ENCODE peak calls at places on chromosomes 3 and 15, in four cellular contexts. One of them, this sample, is unnamed.

GRCh38 chr3:173045770-173046382 is 95.2 kb downstream of the SPATA16 start:
- DNase-seq in Right ventricle myocardium inferior: no peak
- DNase-seq in glutamatergic neuron: no peak
- DNase-seq in frontal cortex: no peak
- DNase-seq in this sample: no peak

GRCh38 chr15:71397377-71397776 is 282.1 kb downstream of the THSD4 start:
- DNase-seq in frontal cortex: no peak
- DNase-seq in glutamatergic neuron: no peak
- DNase-seq in Right ventricle myocardium inferior: no peak
- DNase-seq in this sample: no peak

GRCh38 chr3:197428117-197428761 is 127.5 kb downstream of the BDH1 start:
- DNase-seq in glutamatergic neuron: peak
- DNase-seq in Right ventricle myocardium inferior: no peak
- DNase-seq in frontal cortex: no peak
- DNase-seq in this sample: peak

GRCh38 chr15:40843885-40844542 is at the start of gene SPINT1:
- DNase-seq in Right ventricle myocardium inferior: no peak
- DNase-seq in frontal cortex: no peak
- DNase-seq in glutamatergic neuron: peak
- DNase-seq in this sample: peak

GRCh38 chr3:38738630-38739395 is 77.2 kb downstream of the SCN10A start:
- DNase-seq in Right ventricle myocardium inferior: no peak
- DNase-seq in glutamatergic neuron: peak
- DNase-seq in frontal cortex: no peak
- DNase-seq in this sample: peak

GRCh38 chr3:14616606-14617507 is 34.7 kb upstream of the CCDC174 start:
- DNase-seq in frontal cortex: no peak
- DNase-seq in glutamatergic neuron: no peak
- DNase-seq in Right ventricle myocardium inferior: no peak
- DNase-seq in this sample: no peak

GRCh38 chr3:190031887-190032752 is 88.6 kb downstream of the P3H2 start:
- DNase-seq in glutamatergic neuron: no peak
- DNase-seq in frontal cortex: no peak
- DNase-seq in Right ventricle myocardium inferior: no peak
- DNase-seq in this sample: no peak

GRCh38 chr3:58260261-58260731 is 22.7 kb downstream of the ABHD6 start:
- DNase-seq in frontal cortex: no peak
- DNase-seq in glutamatergic neuron: no peak
- DNase-seq in Right ventricle myocardium inferior: no peak
- DNase-seq in this sample: no peak

GRCh38 chr3:36763850-36764703 is at the start of gene DCLK3:
- DNase-seq in Right ventricle myocardium inferior: no peak
- DNase-seq in glutamatergic neuron: peak
- DNase-seq in frontal cortex: no peak
- DNase-seq in this sample: no peak

GRCh38 chr3:117700573-117701360 is 991.2 kb downstream of the TUSC7 start:
- DNase-seq in Right ventricle myocardium inferior: no peak
- DNase-seq in glutamatergic neuron: no peak
- DNase-seq in frontal cortex: no peak
- DNase-seq in this sample: no peak

GRCh38 chr15:38414351-38414750 is 39.6 kb upstream of the FAM98B start:
- DNase-seq in Right ventricle myocardium inferior: no peak
- DNase-seq in frontal cortex: peak
- DNase-seq in glutamatergic neuron: peak
- DNase-seq in this sample: peak

GRCh38 chr3:37753428-37753827 is 108.3 kb upstream of the CTDSPL start:
- DNase-seq in glutamatergic neuron: no peak
- DNase-seq in frontal cortex: no peak
- DNase-seq in Right ventricle myocardium inferior: no peak
- DNase-seq in this sample: no peak

GRCh38 chr3:24640330-24640877 is 145.8 kb upstream of the THRB start:
- DNase-seq in glutamatergic neuron: no peak
- DNase-seq in Right ventricle myocardium inferior: no peak
- DNase-seq in frontal cortex: no peak
- DNase-seq in this sample: no peak

GRCh38 chr3:57160046-57160730 is 5.0 kb downstream of the IL17RD start:
- DNase-seq in glutamatergic neuron: no peak
- DNase-seq in Right ventricle myocardium inferior: no peak
- DNase-seq in frontal cortex: no peak
- DNase-seq in this sample: no peak